ENCODE peak calls at places on chromosomes 5 and 9, in eight cellular contexts. F, E, A, O, S, D, I and Q are unnamed samples.
A peak's percentile ranks its signal among the peaks of the same experiment; 100 is the strongest.

GRCh38 chr5:107948377-107948776 is 277.6 kb upstream of the EFNA5 start:
- DNase-seq in F (no peak), E (no peak), A (no peak), O (no peak), S (no peak), D (no peak), I (no peak), Q (no peak)

GRCh38 chr9:101271102-101271501 is 113.7 kb downstream of the BAAT start:
- DNase-seq in F (no peak), E (no peak), A (no peak), O (no peak), S (no peak), D (no peak), I (no peak), Q (no peak)

GRCh38 chr9:114308361-114308950 is 14.4 kb upstream of the ORM1 start:
- DNase-seq in F (peak; percentile 15), E (no peak), A (peak; percentile 37), O (no peak), S (no peak), D (no peak), I (no peak), Q (no peak)

GRCh38 chr5:97085787-97086181 is 56.6 kb downstream of the LIX1 start:
- DNase-seq in F (peak; percentile 36), E (no peak), A (no peak), O (no peak), S (no peak), D (no peak), I (no peak), Q (no peak)

GRCh38 chr9:36597412-36598178 is 24.9 kb downstream of the MELK start:
- DNase-seq in F (no peak), E (peak; percentile 55), A (no peak), O (no peak), S (no peak), D (peak; percentile 70), I (peak; percentile 73), Q (no peak)

GRCh38 chr5:76579166-76579765 is 43.9 kb downstream of the F2RL2 start:
- DNase-seq in F (no peak), E (no peak), A (no peak), O (no peak), S (no peak), D (peak; percentile 66), I (no peak), Q (no peak)

GRCh38 chr9:136667217-136667939 is 4.7 kb downstream of the EGFL7 start:
- DNase-seq in F (no peak), E (no peak), A (no peak), O (no peak), S (no peak), D (no peak), I (no peak), Q (no peak)

GRCh38 chr5:113017891-113018635 is 41.5 kb downstream of the DCP2 start:
- DNase-seq in F (no peak), E (peak; percentile 31), A (no peak), O (no peak), S (no peak), D (no peak), I (no peak), Q (no peak)

GRCh38 chr5:99032234-99033013 is 103.6 kb upstream of the CHD1 start:
- DNase-seq in F (peak; percentile 67), E (peak; percentile 86), A (no peak), O (peak; percentile 55), S (peak; percentile 58), D (peak; percentile 80), I (peak; percentile 76), Q (peak; percentile 46)

GRCh38 chr9:35566417-35566816 is 38.6 kb upstream of the TESK1 start:
- DNase-seq in F (no peak), E (no peak), A (no peak), O (no peak), S (no peak), D (no peak), I (peak; percentile 38), Q (no peak)

GRCh38 chr5:10673407-10673806 is 87.6 kb downstream of the DAP start:
- DNase-seq in F (no peak), E (no peak), A (no peak), O (no peak), S (no peak), D (no peak), I (no peak), Q (no peak)

GRCh38 chr5:10668697-10669096 is 92.3 kb downstream of the DAP start:
- DNase-seq in F (no peak), E (no peak), A (no peak), O (no peak), S (no peak), D (peak; percentile 23), I (no peak), Q (no peak)

GRCh38 chr5:10672285-10673044 is 88.6 kb downstream of the DAP start:
- DNase-seq in F (no peak), E (no peak), A (no peak), O (no peak), S (no peak), D (no peak), I (no peak), Q (no peak)

GRCh38 chr5:10669983-10670382 is 91.1 kb downstream of the DAP start:
- DNase-seq in F (no peak), E (no peak), A (no peak), O (no peak), S (no peak), D (no peak), I (no peak), Q (no peak)

DNA sequence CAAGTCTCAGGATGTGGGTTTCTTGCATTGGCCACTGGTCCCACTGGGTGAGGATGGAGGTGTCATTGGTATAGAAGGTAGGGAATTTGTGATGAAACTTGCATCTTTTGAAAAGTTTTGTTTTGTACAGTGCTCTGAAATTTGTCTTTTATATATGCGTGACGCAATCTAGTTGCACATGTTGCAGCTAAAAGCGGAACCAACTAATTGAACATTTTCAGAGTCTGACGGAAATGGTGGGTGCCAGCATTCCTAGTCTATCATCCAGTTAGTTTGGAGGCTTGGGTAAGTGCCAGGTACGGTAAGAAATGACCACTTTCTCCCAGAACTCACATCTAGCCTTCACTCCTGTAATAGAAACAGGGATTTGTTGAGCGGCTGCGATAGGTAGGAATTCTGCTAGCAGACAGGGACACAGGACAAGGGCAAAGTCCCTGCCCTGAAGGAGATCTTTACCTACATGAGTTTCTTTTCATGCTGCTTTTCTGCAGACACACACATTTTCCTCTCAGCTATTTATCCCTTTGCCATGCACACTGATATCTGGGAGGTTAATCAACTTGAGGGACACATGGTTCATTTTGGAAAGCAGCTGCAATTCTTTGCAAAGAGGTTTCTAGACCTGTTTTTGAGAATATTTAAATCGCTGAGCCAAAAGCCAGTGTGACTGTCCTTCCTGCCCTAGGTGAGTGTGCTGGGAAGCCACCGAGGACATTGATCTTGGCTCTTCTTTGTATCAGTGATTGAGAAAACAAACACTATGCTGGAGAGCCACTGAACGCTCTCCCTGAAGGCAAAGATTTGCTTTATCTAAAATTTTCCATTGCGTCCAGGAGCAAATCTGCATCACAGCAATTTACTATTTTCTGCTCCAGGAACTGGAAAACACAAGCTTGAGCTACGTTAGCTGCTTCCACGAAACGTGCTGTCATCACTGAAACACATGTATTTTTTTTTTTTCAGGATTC is 89.7 kb downstream of the DAP start:
- DNase-seq in F (no peak), E (no peak), A (no peak), O (no peak), S (no peak), D (no peak), I (no peak), Q (no peak)
- H3K4me3 ChIP-seq in F (no peak overlapping the region), E (no peak overlapping the region), A (no peak overlapping the region), O (no peak overlapping the region), S (no peak overlapping the region), D (no peak overlapping the region), I (no peak overlapping the region), Q (no peak overlapping the region)

DNA sequence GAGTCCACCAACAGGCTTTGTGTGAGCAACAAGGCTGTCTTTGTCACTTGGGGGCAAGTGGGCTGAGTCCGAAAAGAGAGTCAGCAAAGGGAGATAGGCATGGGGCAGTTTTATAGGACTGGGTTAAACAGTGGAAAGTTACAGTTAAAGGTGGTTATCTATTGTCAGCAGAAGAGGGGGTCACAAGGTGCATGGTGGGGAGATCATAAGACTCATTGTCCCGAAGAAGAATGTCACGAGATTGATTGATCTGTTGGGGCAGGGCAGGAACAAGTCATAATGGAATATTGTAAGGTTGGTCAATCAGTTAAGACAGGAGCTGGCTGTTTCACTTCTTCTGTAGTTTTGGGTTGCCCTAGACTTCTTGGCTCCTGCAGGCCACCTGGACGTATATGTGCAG is 7.6 kb upstream of the HMGCS1 start:
- DNase-seq in F (no peak), E (no peak), A (no peak), O (no peak), S (no peak), D (no peak), I (no peak), Q (no peak)
- TF ChIP-seq POLR2A in F (no peak), E (no peak), A (no peak), O (no peak), S (no peak), D (no peak), I (no peak), Q (no peak)

DNA sequence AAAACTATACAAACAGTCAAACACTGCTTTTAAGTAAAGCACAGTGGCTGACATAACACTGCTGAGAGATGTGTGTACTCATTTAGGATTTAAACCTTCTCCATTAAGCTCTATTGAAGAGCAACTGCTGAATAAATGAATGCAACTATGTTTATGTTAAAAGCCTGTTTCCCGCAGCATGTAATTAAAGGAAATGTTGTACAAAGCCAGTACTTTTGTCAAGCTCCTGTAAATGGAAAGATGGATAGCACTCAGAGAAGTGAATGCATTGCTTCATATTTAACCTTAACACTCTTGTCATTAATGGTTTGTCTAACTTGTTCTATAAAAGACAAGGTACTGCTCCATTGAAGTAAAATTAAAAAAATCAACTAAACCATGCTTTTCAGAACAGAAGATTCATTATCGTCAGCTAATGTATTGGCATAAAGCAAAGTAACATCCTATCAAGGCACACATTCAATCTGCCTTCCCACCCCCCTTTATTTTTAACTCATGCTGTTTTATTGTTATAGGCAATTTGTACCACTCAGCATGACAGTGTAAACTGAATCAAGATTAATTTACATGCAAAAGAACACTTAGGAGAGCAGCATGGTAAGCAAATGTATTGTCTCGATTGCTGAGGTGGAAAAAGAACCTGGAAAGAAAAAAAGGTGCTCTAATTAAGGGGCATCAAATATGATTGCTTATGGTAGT is 240.8 kb upstream of the TBCA start:
- DNase-seq in F (no peak), E (no peak), A (no peak), O (no peak), S (no peak), D (no peak), I (no peak), Q (no peak)
- H3K4me3 ChIP-seq in F (no peak overlapping the region), E (no peak overlapping the region), A (no peak overlapping the region), O (no peak overlapping the region), S (no peak overlapping the region), D (no peak overlapping the region), I (no peak overlapping the region), Q (no peak overlapping the region)

GRCh38 chr9:83920942-83921707 is at the start of gene KIF27:
- DNase-seq in F (peak; percentile 100), E (peak; percentile 98), A (peak; percentile 99), O (peak; percentile 100), S (peak; percentile 97), D (peak; percentile 96), I (peak; percentile 98), Q (peak; percentile 98)

GRCh38 chr9:83919111-83919510 is 2.1 kb downstream of the KIF27 start:
- DNase-seq in F (no peak), E (no peak), A (no peak), O (no peak), S (no peak), D (no peak), I (no peak), Q (no peak)

DNA sequence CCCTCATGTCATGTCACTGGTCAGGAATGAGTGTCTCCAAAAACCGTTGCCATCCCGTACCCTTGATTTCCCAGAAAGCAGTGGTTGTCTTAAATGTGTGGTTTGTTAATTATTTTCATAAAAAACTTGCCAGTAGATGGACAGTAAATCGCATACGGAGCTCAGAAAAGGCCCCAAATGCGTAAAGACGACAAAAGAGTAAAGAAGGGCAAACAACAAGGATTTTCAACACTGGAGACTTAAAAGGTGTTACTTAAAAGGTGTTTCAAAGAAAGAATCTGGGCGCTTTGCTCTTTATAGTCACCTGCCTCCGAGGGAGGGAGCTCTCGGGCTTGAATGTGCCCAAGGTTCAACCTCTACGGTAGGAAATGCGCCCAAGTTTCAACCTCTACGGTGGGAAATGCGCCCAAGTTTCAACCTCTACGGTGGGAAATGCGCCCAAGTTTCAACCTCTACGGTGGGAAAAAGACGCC is 727 bp downstream of the KIF27 start:
- DNase-seq in F (peak; percentile 76), E (peak; percentile 63), A (peak; percentile 74), O (peak; percentile 79), S (no peak), D (peak; percentile 38), I (no peak), Q (no peak)
- TF ChIP-seq POLR2A in F (no peak), E (no peak), A (no peak), O (no peak), S (no peak), D (no peak), I (no peak), Q (no peak)